ENCODE peak calls at places on chromosome 12, in nine cellular contexts. I is dorsolateral prefrontal cortex; W is CD8-positive, alpha-beta T cell; K is psoas muscle; T is A549; G is endodermal cell; F is IMR-90; O is spleen; Y is Peyer's patch. D is an unnamed sample.

GRCh38 chr12:89481218-89481914 is 43.2 kb downstream of the GALNT4 start:
- DNase-seq in I (no peak), W (no peak), K (no peak), T (no peak), G (no peak), F (peak; percentile 45), O (no peak), Y (no peak), D (no peak)

GRCh38 chr12:7966558-7966957 is 30.6 kb upstream of the SLC2A3 start:
- DNase-seq in I (no peak), W (no peak), K (no peak), T (no peak), G (no peak), F (no peak), O (peak; percentile 44), Y (no peak), D (no peak)

GRCh38 chr12:32734952-32735351 is 20.7 kb downstream of the YARS2 start:
- DNase-seq in I (no peak), W (no peak), K (no peak), T (peak; percentile 7), G (no peak), F (no peak), O (no peak), Y (no peak), D (no peak)

GRCh38 chr12:113860950-113861349 is 105.2 kb downstream of the RBM19 start:
- DNase-seq in I (no peak), W (no peak), K (no peak), T (peak; percentile 60), G (peak; percentile 71), F (peak; percentile 98), O (no peak), Y (no peak), D (peak; percentile 76)

GRCh38 chr12:120830052-120830940 is 73.9 kb downstream of the SPPL3 start:
- DNase-seq in I (no peak), W (no peak), K (no peak), T (no peak), G (no peak), F (peak; percentile 12), O (no peak), Y (no peak), D (no peak)

GRCh38 chr12:77795699-77796098 is 35.0 kb upstream of the NAV3 start:
- DNase-seq in I (no peak), W (no peak), K (no peak), T (no peak), G (no peak), F (no peak), O (no peak), Y (no peak), D (no peak)

GRCh38 chr12:1796515-1797010 is 23.8 kb upstream of the LRTM2 start:
- DNase-seq in I (no peak), W (no peak), K (peak; percentile 54), T (no peak), G (no peak), F (no peak), O (peak; percentile 93), Y (peak; percentile 57), D (no peak)

GRCh38 chr12:53798575-53798974 is 46.8 kb upstream of the CISTR start:
- DNase-seq in I (peak; percentile 62), W (no peak), K (no peak), T (peak; percentile 19), G (no peak), F (no peak), O (no peak), Y (no peak), D (peak; percentile 27)

GRCh38 chr12:111687255-111687654 is 1.4 kb downstream of the ACAD10 start:
- DNase-seq in I (no peak), W (no peak), K (no peak), T (peak; percentile 27), G (no peak), F (no peak), O (no peak), Y (no peak), D (peak; percentile 31)

GRCh38 chr12:123845881-123846280 is 83.8 kb downstream of the DNAH10 start:
- DNase-seq in I (no peak), W (no peak), K (no peak), T (no peak), G (peak; percentile 39), F (no peak), O (no peak), Y (no peak), D (no peak)

GRCh38 chr12:89392401-89392800 is 40.1 kb upstream of the DUSP6 start:
- DNase-seq in I (no peak), W (no peak), K (no peak), T (no peak), G (no peak), F (no peak), O (no peak), Y (no peak), D (no peak)

GRCh38 chr12:10968765-10969456 is 17.8 kb downstream of the TAS2R50 start:
- DNase-seq in I (no peak), W (no peak), K (no peak), T (no peak), G (no peak), F (peak; percentile 69), O (no peak), Y (no peak), D (no peak)

GRCh38 chr12:98022961-98023360 is 492.4 kb upstream of the TMPO start:
- DNase-seq in I (no peak), W (no peak), K (no peak), T (no peak), G (no peak), F (no peak), O (no peak), Y (no peak), D (no peak)

GRCh38 chr12:42056130-42056529 is 88.5 kb downstream of the GXYLT1 start:
- DNase-seq in I (no peak), W (no peak), K (no peak), T (no peak), G (no peak), F (no peak), O (no peak), Y (no peak), D (no peak)

GRCh38 chr12:29844667-29845066 is 60.9 kb upstream of the TMTC1 start:
- DNase-seq in I (no peak), W (no peak), K (no peak), T (no peak), G (no peak), F (peak; percentile 2), O (no peak), Y (no peak), D (no peak)

GRCh38 chr12:131106542-131106941 is 152.8 kb downstream of the ADGRD1 start:
- DNase-seq in I (peak; percentile 42), W (no peak), K (no peak), T (no peak), G (peak; percentile 39), F (no peak), O (peak; percentile 63), Y (no peak), D (no peak)

DNA sequence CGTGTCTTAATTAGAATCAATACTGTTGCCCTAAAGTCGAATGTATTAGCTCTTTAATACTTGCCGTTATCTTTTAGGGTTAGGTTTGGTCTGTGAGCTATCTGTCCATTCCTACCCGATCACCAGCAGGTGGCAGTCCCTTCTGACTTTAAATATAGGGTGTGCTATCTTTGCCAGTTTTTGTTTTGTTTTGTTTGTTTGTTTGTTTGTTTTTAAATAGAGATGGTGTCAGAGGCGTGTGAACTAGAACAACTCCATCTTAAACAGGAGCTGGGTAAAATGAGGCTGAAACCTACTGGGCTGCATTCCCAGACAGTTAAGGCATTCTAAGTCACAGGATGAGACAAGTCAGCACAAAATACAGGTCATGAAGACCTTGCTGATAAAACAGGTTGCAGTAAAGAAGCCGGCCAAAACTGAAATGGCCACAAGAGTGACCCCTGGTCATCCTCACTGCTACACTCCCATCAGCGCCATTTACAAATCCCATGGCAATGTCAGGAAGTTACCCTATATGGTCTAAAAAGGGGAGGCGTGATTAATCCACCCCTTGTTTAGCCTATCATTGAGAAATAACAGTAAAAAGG is 1.5 kb downstream of the ATF1 start:
- DNase-seq in I (no peak), W (peak; percentile 19), K (no peak), T (peak; percentile 85), G (peak; percentile 75), F (peak; percentile 56), O (no peak), Y (peak; percentile 68), D (peak; percentile 62)
- H3K27ac ChIP-seq in I (peak overlapping the region; percentile 98), W (peak overlapping the region; percentile 93), K (peak overlapping the region; percentile 96), T (peak overlapping the region; percentile 96), G (no peak overlapping the region), F (no peak overlapping the region), O (peak overlapping the region; percentile 95), Y (peak overlapping the region; percentile 94), D (peak overlapping the region; percentile 95)

DNA sequence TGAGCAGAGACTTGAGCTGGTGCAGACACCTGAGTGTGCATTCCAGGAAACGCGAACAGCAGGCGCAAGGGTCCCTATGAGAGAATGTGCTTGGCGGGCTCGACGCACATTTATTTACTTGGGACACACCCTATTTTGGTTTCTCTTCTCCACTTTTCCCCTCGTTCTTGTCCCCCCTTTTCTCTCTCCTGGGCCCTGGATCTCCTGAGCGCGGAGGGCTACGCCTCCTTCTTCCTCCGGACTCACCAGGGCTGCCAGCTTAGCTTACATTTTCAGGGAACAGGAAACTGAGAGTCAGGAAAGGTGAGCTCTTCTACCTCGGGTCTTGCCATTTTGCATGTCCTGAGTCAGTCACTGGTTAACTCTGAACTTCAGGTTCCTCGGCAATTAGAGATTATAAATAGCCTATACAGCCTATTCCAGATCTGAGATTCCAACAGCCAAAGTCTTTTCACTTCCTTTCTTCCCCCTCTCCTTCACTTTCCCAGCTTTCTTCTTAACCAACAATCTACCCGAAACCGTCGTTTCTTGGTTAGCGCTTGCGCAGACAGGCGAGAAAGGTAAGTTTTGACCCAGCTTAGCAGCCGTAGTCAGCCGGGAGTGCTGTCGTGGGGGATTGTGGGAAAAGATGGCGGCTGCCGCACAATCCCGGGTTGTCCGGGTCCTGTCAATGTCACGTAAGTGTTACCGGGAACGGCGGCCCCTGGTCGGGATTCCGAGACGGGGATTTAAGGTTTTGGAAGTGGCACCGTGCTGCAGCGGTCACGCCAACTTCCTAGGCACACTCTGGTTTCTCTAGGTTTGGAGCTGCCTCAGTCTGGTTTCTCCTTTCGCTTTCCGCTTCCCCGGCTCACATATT is at the start of the genes AKAP3 and NDUFA9:
- DNase-seq in I (peak; percentile 75), W (peak; percentile 58), K (peak; percentile 79), T (peak; percentile 67), G (peak; percentile 97), F (peak; percentile 83), O (peak; percentile 94), Y (peak; percentile 81), D (peak; percentile 73)
- TF ChIP-seq CTCF in I (no peak), W (no peak), K (no peak), T (no peak), G (no peak), F (no peak), O (no peak), Y (no peak), D (no peak)

DNA sequence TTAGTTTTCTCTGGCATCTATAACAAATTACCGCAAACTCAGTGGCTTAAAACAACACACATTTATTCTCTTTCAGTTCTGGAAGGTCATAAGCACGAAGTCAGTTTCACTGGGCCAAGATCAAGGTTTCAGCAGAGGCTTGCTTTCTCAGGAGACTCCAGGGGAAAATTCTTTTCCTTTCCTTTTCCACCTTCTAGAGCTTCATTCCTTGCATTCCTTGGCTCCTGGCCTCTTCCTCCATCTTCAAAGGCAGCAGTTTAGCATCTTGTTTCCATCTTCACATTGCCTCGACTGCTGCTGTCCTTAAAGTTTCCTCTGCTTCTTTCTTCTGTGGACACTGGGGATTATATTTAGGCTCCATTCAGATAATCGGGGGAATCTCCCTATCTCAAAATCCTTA is 106.1 kb downstream of the PDE3A start:
- DNase-seq in I (no peak), W (no peak), K (no peak), T (no peak), G (no peak), F (peak; percentile 8), O (no peak), Y (no peak), D (no peak)
- H3K27ac ChIP-seq in I (no peak overlapping the region), W (no peak overlapping the region), K (no peak overlapping the region), T (peak overlapping the region; percentile 45), G (no peak overlapping the region), F (no peak overlapping the region), O (no peak overlapping the region), Y (no peak overlapping the region), D (no peak overlapping the region)

GRCh38 chr12:6652391-6652790 is 5.2 kb upstream of the ACRBP start:
- DNase-seq in I (no peak), W (no peak), K (no peak), T (no peak), G (no peak), F (no peak), O (peak; percentile 41), Y (no peak), D (no peak)
- TF ChIP-seq CTCF in I (no peak), W (no peak), K (no peak), T (no peak), G (peak; percentile 52), F (no peak), O (no peak), Y (no peak), D (no peak)

D was measured in RWPE1.